ENCODE peak calls at places on chromosomes 16 and 17, in nine cellular contexts. L is kidney epithelial cell, U is skeletal muscle cell, T is Panc1, G is left ventricle myocardium inferior, K is bronchial epithelial cell, A is cardiac fibroblast, W is prostate gland, Q is astrocyte of the cerebellum. N is an unnamed sample.

GRCh38 chr16:57859331-57859730 is 57.0 kb upstream of the KIFC3 start:
- DNase-seq in L (no peak), U (no peak), T (no peak), G (no peak), K (peak), A (peak), W (no peak), Q (no peak), N (peak)

GRCh38 chr17:82859431-82860403 is 19.9 kb upstream of the ZNF750 start:
- DNase-seq in L (peak), U (peak), T (no peak), G (no peak), K (peak), A (peak), W (no peak), Q (peak), N (peak)

GRCh38 chr17:49364119-49364518 is 2.1 kb upstream of the ZNF652 start:
- DNase-seq in L (no peak), U (no peak), T (no peak), G (no peak), K (no peak), A (no peak), W (no peak), Q (no peak), N (no peak)

GRCh38 chr16:24745791-24746190 is 16.3 kb downstream of the TNRC6A start:
- DNase-seq in L (no peak), U (no peak), T (no peak), G (no peak), K (no peak), A (no peak), W (no peak), Q (no peak), N (no peak)

GRCh38 chr17:80385046-80385445 is 29.9 kb upstream of the ENDOV start:
- DNase-seq in L (no peak), U (no peak), T (no peak), G (no peak), K (no peak), A (no peak), W (no peak), Q (no peak), N (no peak)

GRCh38 chr17:30344283-30345088 is 10.6 kb upstream of the TMIGD1 start:
- DNase-seq in L (no peak), U (peak), T (no peak), G (peak), K (peak), A (peak), W (peak), Q (peak), N (peak)

GRCh38 chr16:50482271-50482670 is 65.9 kb upstream of the NKD1 start:
- DNase-seq in L (no peak), U (no peak), T (no peak), G (no peak), K (no peak), A (no peak), W (no peak), Q (no peak), N (no peak)

GRCh38 chr16:30972872-30973271 is 12.1 kb upstream of the HSD3B7 start:
- DNase-seq in L (no peak), U (no peak), T (no peak), G (no peak), K (no peak), A (peak), W (no peak), Q (no peak), N (peak)

GRCh38 chr17:31596382-31597323 is 205.2 kb downstream of the RAB11FIP4 start:
- DNase-seq in L (peak), U (peak), T (peak), G (peak), K (peak), A (peak), W (no peak), Q (peak), N (peak)

GRCh38 chr17:67439269-67439668 is 62.2 kb downstream of the PITPNC1 start:
- DNase-seq in L (no peak), U (no peak), T (no peak), G (no peak), K (no peak), A (no peak), W (no peak), Q (no peak), N (no peak)

GRCh38 chr16:88317619-88317977 is 65.2 kb upstream of the ZNF469 start:
- DNase-seq in L (no peak), U (no peak), T (no peak), G (no peak), K (no peak), A (peak), W (no peak), Q (no peak), N (peak)

GRCh38 chr17:82876149-82876548 is 36.3 kb upstream of the ZNF750 start:
- DNase-seq in L (no peak), U (no peak), T (no peak), G (no peak), K (peak), A (no peak), W (peak), Q (no peak), N (peak)

GRCh38 chr16:82368041-82368440 is 198.0 kb upstream of the MPHOSPH6 start:
- DNase-seq in L (no peak), U (no peak), T (no peak), G (peak), K (peak), A (peak), W (peak), Q (no peak), N (peak)

GRCh38 chr17:32854177-32854576 is 22.7 kb downstream of the MYO1D start:
- DNase-seq in L (peak), U (no peak), T (no peak), G (no peak), K (peak), A (peak), W (no peak), Q (no peak), N (no peak)

GRCh38 chr17:30124273-30124796 is 7.7 kb downstream of the NSRP1 start:
- DNase-seq in L (no peak), U (no peak), T (no peak), G (no peak), K (no peak), A (no peak), W (no peak), Q (no peak), N (no peak)

GRCh38 chr16:85853641-85854545 is 45.1 kb upstream of the IRF8 start:
- DNase-seq in L (no peak), U (no peak), T (no peak), G (no peak), K (no peak), A (no peak), W (no peak), Q (no peak), N (no peak)

GRCh38 chr17:57902800-57903759 is 52.1 kb downstream of the CUEDC1 start:
- DNase-seq in L (peak), U (no peak), T (no peak), G (peak), K (peak), A (peak), W (peak), Q (peak), N (peak)

GRCh38 chr16:70476272-70477020 is 22.1 kb downstream of the FCSK start:
- DNase-seq in L (peak), U (peak), T (no peak), G (no peak), K (peak), A (peak), W (no peak), Q (peak), N (peak)

GRCh38 chr17:31581022-31581483 is 189.6 kb downstream of the RAB11FIP4 start:
- DNase-seq in L (no peak), U (peak), T (no peak), G (peak), K (peak), A (peak), W (peak), Q (peak), N (peak)

GRCh38 chr17:47946929-47947397 is 5.6 kb downstream of the PNPO start:
- DNase-seq in L (peak), U (peak), T (peak), G (peak), K (peak), A (peak), W (peak), Q (peak), N (peak)

GRCh38 chr17:44187131-44187899 is 543 bp downstream of the TMUB2 start:
- DNase-seq in L (no peak), U (no peak), T (no peak), G (no peak), K (peak), A (peak), W (no peak), Q (peak), N (peak)

GRCh38 chr17:66459811-66460270 is 157.4 kb downstream of the PRKCA start:
- DNase-seq in L (peak), U (peak), T (peak), G (peak), K (peak), A (peak), W (no peak), Q (peak), N (peak)

GRCh38 chr16:9258423-9259051 is 167.1 kb downstream of the HAPSTR1 start:
- DNase-seq in L (no peak), U (no peak), T (peak), G (no peak), K (peak), A (peak), W (peak), Q (no peak), N (peak)

GRCh38 chr16:77076839-77077238 is 114.2 kb upstream of the MON1B start:
- DNase-seq in L (no peak), U (no peak), T (no peak), G (no peak), K (no peak), A (no peak), W (no peak), Q (no peak), N (no peak)

GRCh38 chr17:68437979-68438877 is 19.1 kb downstream of the WIPI1 start:
- DNase-seq in L (no peak), U (no peak), T (no peak), G (peak), K (peak), A (no peak), W (no peak), Q (no peak), N (peak)

GRCh38 chr16:31201511-31202401 is 804 bp downstream of the PYCARD start:
- DNase-seq in L (no peak), U (no peak), T (no peak), G (peak), K (peak), A (no peak), W (no peak), Q (no peak), N (peak)

GRCh38 chr17:71632328-71632727 is 488.5 kb upstream of the SOX9 start:
- DNase-seq in L (no peak), U (no peak), T (no peak), G (no peak), K (peak), A (peak), W (no peak), Q (peak), N (peak)

GRCh38 chr16:10871157-10871991 is 5.6 kb upstream of the CIITA start:
- DNase-seq in L (peak), U (peak), T (no peak), G (no peak), K (peak), A (peak), W (peak), Q (peak), N (peak)

GRCh38 chr17:81309140-81309858 is 14.2 kb upstream of the SLC38A10 start:
- DNase-seq in L (no peak), U (no peak), T (no peak), G (peak), K (no peak), A (peak), W (peak), Q (peak), N (peak)

GRCh38 chr17:48904428-48904827 is 3.8 kb upstream of the UBE2Z start:
- DNase-seq in L (no peak), U (no peak), T (no peak), G (no peak), K (no peak), A (no peak), W (no peak), Q (no peak), N (no peak)

GRCh38 chr17:45753645-45754225 is 30.4 kb upstream of the CRHR1 start:
- DNase-seq in L (no peak), U (no peak), T (no peak), G (no peak), K (no peak), A (no peak), W (no peak), Q (no peak), N (no peak)

GRCh38 chr16:28597692-28598261 is 927 bp upstream of the SULT1A2 start:
- DNase-seq in L (no peak), U (no peak), T (no peak), G (no peak), K (no peak), A (no peak), W (no peak), Q (no peak), N (no peak)

GRCh38 chr16:69481901-69482341 is 57.5 kb downstream of the CYB5B start:
- DNase-seq in L (no peak), U (peak), T (no peak), G (peak), K (peak), A (peak), W (peak), Q (peak), N (peak)

GRCh38 chr16:52812945-52813556 is 239.6 kb downstream of the CHD9NB start:
- DNase-seq in L (peak), U (peak), T (peak), G (no peak), K (peak), A (peak), W (no peak), Q (peak), N (peak)

GRCh38 chr16:17299790-17300189 is 171.0 kb downstream of the XYLT1 start:
- DNase-seq in L (no peak), U (no peak), T (no peak), G (no peak), K (no peak), A (no peak), W (no peak), Q (no peak), N (no peak)

GRCh38 chr16:69563605-69564580 is 1.9 kb upstream of the NFAT5 start:
- DNase-seq in L (no peak), U (no peak), T (no peak), G (no peak), K (peak), A (peak), W (no peak), Q (no peak), N (peak)

GRCh38 chr16:59478806-59479205 is 744.7 kb upstream of the GOT2 start:
- DNase-seq in L (no peak), U (no peak), T (no peak), G (no peak), K (no peak), A (peak), W (no peak), Q (no peak), N (no peak)

DNA sequence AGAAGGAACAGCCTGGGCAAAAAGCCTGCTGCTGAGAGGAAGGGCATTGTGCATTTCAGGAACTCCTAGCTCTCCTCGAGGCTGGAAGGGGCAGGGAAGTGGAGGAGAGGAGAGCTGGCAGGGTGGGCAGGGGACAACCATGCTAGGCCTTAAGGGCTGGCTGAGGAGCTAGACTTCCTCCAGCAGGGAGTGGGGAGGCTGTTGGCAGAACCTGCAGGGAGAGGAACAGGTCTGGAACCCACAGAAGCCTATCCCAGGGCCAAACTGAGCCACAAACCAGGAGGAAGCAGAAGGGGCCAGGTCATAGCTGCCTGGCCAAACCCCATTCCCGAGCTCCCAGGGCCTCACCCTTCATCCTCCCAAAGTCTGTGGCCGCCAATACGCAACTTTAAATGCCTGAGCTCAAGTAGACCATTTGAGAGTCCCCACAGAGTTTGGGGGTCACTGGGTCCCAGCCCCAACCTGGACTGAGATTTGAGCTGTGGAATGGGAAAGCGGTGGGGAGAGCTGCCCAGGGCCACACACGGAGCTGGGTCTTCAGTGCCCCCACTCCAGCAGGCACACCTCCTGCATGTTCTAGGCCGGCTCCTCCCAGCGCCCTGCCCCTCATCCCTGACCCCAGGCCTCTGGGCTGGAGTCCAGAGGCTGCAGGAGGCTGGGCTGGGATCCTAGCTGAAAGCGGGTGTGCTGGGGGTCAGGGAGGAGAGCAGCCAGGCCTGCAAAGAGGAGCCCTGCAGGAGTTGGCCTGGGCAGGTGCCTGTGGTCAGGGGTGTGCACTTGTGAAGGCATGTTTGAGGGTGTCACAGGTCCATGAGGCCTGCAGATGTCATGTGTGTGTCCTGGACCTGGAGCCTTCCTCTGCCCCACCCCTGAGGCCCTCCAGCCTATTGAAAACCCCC is 4.5 kb downstream of the CDH5 start:
- DNase-seq in L (no peak), U (no peak), T (no peak), G (no peak), K (no peak), A (no peak), W (no peak), Q (no peak), N (no peak)
- H3K4me3 ChIP-seq in L (no peak), U (no peak), T (no peak), G (peak), K (no peak), A (no peak), W (no peak), Q (no peak), N (no peak)

GRCh38 chr17:64491995-64492394 is 4.9 kb downstream of the POLG2 start:
- DNase-seq in L (peak), U (no peak), T (no peak), G (no peak), K (peak), A (no peak), W (no peak), Q (no peak), N (peak)

GRCh38 chr17:64496348-64496785 is 487 bp downstream of the POLG2 start:
- DNase-seq in L (no peak), U (no peak), T (no peak), G (no peak), K (no peak), A (no peak), W (no peak), Q (no peak), N (no peak)

GRCh38 chr17:64492481-64493109 is 4.3 kb downstream of the POLG2 start:
- DNase-seq in L (no peak), U (no peak), T (no peak), G (no peak), K (peak), A (peak), W (no peak), Q (no peak), N (peak)

GRCh38 chr17:64496786-64497564 is at the start of gene POLG2:
- DNase-seq in L (peak), U (peak), T (no peak), G (peak), K (peak), A (peak), W (peak), Q (peak), N (peak)

GRCh38 chr17:64494121-64494520 is 2.7 kb downstream of the POLG2 start:
- DNase-seq in L (no peak), U (no peak), T (no peak), G (no peak), K (no peak), A (no peak), W (no peak), Q (no peak), N (no peak)
- H3K4me3 ChIP-seq in L (no peak), U (no peak), T (no peak), G (no peak), K (no peak), A (no peak), W (no peak), Q (no peak), N (peak)

DNA sequence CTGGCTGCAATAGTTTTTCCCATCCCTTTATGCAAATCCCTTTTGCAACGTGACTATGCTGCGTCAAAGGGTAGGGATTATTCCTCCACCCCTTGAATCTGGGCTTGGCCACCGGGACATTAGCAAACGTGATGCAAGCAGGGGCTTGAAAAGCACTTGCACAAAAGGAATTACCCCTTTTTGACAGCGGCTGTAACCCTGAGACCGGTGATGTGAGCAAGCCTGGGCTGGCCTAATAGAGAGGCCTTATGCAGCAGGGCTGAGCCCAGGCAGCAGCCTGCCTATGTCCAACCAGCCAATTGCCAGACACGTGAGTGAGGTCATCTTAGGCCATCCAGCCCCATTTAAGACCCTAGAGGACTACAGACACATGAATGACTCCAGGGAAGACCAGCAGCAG is 30.4 kb upstream of the PAFAH1B1 start:
- DNase-seq in L (no peak), U (no peak), T (no peak), G (no peak), K (peak), A (no peak), W (peak), Q (no peak), N (no peak)
- H3K4me3 ChIP-seq in L (no peak), U (no peak), T (no peak), G (no peak), K (peak), A (no peak), W (no peak), Q (no peak), N (no peak)

GRCh38 chr17:34579979-34580684 is 750 bp downstream of the TMEM132E start:
- DNase-seq in L (no peak), U (no peak), T (no peak), G (peak), K (no peak), A (peak), W (peak), Q (no peak), N (no peak)
- H3K4me3 ChIP-seq in L (no peak), U (peak), T (peak), G (peak), K (no peak), A (no peak), W (peak), Q (no peak), N (no peak)

DNA sequence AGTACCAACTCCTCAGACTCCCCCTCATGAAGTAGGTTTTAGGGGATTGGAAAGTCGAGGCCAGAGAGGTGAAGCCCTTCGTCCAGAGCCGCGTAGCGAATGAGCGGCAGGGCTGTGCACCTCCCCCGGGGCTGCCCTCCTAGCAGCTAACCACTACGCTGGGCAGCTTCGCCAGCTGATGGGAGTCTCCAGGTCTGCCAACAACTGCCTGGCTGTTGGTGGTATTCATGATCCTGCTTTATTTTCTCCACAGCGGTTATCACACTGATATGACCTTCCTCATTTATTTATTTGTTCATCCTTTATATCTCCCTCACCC is 773 bp upstream of the NETO2 start:
- DNase-seq in L (no peak), U (no peak), T (no peak), G (no peak), K (no peak), A (no peak), W (no peak), Q (no peak), N (no peak)
- H3K4me3 ChIP-seq in L (peak), U (peak), T (peak), G (peak), K (peak), A (peak), W (peak), Q (peak), N (peak)

GRCh38 chr17:17822189-17822978 is 14.4 kb downstream of the SREBF1 start:
- DNase-seq in L (no peak), U (no peak), T (no peak), G (peak), K (no peak), A (peak), W (peak), Q (peak), N (peak)
- H3K4me3 ChIP-seq in L (no peak), U (peak), T (peak), G (peak), K (peak), A (peak), W (peak), Q (peak), N (peak)

GRCh38 chr16:61872778-61873119 is 163.5 kb downstream of the CDH8 start:
- DNase-seq in L (no peak), U (no peak), T (no peak), G (no peak), K (no peak), A (no peak), W (no peak), Q (no peak), N (no peak)
- H3K4me3 ChIP-seq in L (no peak), U (no peak), T (no peak), G (no peak), K (no peak), A (no peak), W (no peak), Q (no peak), N (no peak)

N was measured in fibroblast of lung.